ENCODE peak calls at places on chromosomes 3 and 15, in four cellular contexts. P is H1, L is tibial artery, J is PC-3. H is an unnamed sample. For H3K9me3, the result is how much of the 10 kb centered on the place peaks cover.

GRCh38 chr3:152595975-152596832 is 238.7 kb upstream of the P2RY1 start:
- DNase-seq in L (no peak), P (no peak), J (no peak), H (no peak)

GRCh38 chr3:133486658-133487057 is 86.8 kb downstream of the BFSP2 start:
- DNase-seq in J (no peak), L (no peak), P (no peak), H (no peak)

GRCh38 chr3:52719618-52720017 is 13.7 kb downstream of the SPCS1 start:
- DNase-seq in P (no peak), L (no peak), J (no peak), H (no peak)

GRCh38 chr3:179927191-179927590 is 109.5 kb downstream of the PEX5L start:
- DNase-seq in L (no peak), P (no peak), J (no peak), H (no peak)

GRCh38 chr15:66935688-66936087 is 129.7 kb upstream of the SMAD3 start:
- DNase-seq in J (no peak), P (no peak), L (no peak), H (no peak)

GRCh38 chr3:197491923-197492664 is 63.7 kb downstream of the BDH1 start:
- DNase-seq in L (no peak), J (no peak), P (no peak), H (no peak)

GRCh38 chr3:66487475-66487874 is 13.3 kb downstream of the LRIG1 start:
- DNase-seq in L (no peak), J (no peak), P (no peak), H (peak)

GRCh38 chr3:128922804-128923459 is 43.5 kb downstream of the ACAD9 start:
- DNase-seq in P (no peak), L (peak), J (no peak), H (no peak)

GRCh38 chr15:89043031-89044002 is 44.9 kb upstream of the ABHD2 start:
- DNase-seq in J (no peak), P (no peak), L (no peak), H (no peak)

GRCh38 chr3:119898478-119899177 is 116.7 kb downstream of the NR1I2 start:
- DNase-seq in L (no peak), P (no peak), J (peak), H (no peak)

GRCh38 chr15:31347067-31347975 is 20.7 kb downstream of the KLF13 start:
- DNase-seq in J (no peak), P (no peak), L (no peak), H (no peak)

GRCh38 chr15:63156086-63156707 is 1.1 kb downstream of the RPS27L start:
- DNase-seq in L (no peak), P (no peak), J (peak), H (no peak)
- TF ChIP-seq CTCF in L (no peak), P (no peak), J (no peak), H (no peak)

GRCh38 chr15:25090073-25090733 is 135.4 kb downstream of the SNRPN start:
- DNase-seq in P (no peak), L (no peak), J (no peak), H (no peak)
- H3K9me3 ChIP-seq in P (under half), L (under half), J (under half), H (half or more)

GRCh38 chr3:16176391-16177030 is 2.0 kb downstream of the GALNT15 start:
- DNase-seq in P (no peak), J (no peak), L (no peak), H (no peak)
- H3K27ac ChIP-seq in P (no peak), J (no peak), L (peak), H (peak)

GRCh38 chr15:92611995-92612745 is 43.4 kb downstream of the FAM174B start:
- DNase-seq in P (no peak), J (no peak), L (peak), H (no peak)
- TF ChIP-seq CTCF in P (peak), J (peak), L (no peak), H (no peak)

DNA sequence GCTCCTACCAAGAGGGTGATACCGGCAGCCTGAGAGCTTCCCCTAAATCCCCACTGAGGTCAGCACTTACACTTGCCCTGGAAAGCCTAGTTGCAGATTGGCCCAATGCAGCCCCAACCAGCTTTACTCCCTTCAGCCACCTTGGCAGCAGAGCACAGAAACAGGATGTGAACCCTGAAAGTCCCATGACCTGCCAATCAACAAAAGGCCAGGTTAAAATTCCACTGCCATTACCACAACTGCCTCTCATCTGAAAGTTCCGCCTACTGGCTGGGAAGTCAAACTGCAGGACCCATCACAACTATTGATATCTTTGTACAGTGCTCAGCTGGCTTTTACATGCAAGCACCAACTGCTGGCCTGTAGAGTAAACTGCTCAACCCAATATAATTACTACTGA is 156.2 kb downstream of the ZMAT3 start:
- DNase-seq in P (no peak), L (no peak), J (no peak), H (no peak)
- H3K9me3 ChIP-seq in P (under half), L (under half), J (under half), H (under half)

GRCh38 chr3:148238421-148238821 is 459.3 kb upstream of the AGTR1 start:
- DNase-seq in P (no peak), L (no peak), J (no peak), H (no peak)
- H3K27ac ChIP-seq in P (no peak), L (no peak), J (no peak), H (no peak)

GRCh38 chr15:101476756-101477155 is 12.8 kb downstream of the PCSK6 start:
- DNase-seq in J (no peak), P (no peak), L (no peak), H (no peak)
- TF ChIP-seq CTCF in J (no peak), P (no peak), L (no peak), H (no peak)

DNA sequence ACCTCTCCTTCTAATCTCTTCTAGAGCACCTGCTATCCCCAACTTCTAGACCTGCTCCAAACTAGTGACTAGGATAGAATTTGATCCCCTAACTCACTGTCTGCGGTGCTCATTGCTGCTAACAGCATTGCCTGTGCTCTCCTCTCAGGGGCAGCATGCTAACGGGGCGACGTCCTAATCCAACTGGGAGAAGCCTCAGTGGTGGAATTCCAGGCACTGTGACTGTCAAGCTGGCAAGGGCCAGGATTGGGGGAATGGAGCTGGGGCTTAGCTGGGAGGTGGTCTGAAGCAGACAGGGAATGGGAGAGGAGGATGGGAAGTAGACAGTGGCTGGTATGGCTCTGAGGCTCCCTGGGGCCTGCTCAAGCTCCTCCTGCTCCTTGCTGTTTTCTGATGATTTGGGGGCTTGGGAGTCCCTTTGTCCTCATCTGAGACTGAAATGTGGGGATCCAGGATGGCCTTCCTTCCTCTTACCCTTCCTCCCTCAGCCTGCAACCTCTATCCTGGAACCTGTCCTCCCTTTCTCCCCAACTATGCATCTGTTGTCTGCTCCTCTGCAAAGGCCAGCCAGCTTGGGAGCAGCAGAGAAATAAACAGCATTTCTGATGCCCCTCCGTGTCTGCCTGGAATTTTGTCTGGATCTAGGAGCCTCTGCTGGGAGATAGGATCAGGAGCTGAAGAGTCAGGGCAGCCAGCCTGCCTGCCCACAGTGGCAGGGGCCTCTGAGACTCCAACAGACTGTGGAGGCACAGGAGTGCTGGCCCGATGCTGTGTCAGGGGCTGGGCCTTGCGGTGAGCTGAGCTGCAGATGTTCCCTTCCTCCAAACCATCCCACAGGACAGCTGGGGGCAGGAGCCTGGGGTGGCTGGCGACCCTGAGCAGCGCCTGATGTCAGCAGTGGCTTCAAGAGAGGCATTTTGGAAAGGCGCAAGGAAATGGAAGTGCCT is 3.0 kb downstream of the ISLR start:
- DNase-seq in L (peak), P (no peak), J (no peak), H (no peak)
- H3K9me3 ChIP-seq in L (under half), P (under half), J (under half), H (under half)

H was measured in tibial nerve.